ENCODE peak calls at places on chromosomes 3 and 15, in five cellular contexts. A is H9, H is H1, V is neuronal stem cell, J is mesenchymal stem cell. I is an unnamed sample.

GRCh38 chr15:99732268-99732641 is 982 bp downstream of the LYSMD4 start:
- DNase-seq in H (no peak), J (no peak), V (no peak), A (no peak), I (peak)

GRCh38 chr15:87959080-87959479 is 297.5 kb downstream of the NTRK3 start:
- DNase-seq in H (no peak), J (no peak), V (no peak), A (peak), I (no peak)

GRCh38 chr15:96585634-96586386 is 255.3 kb downstream of the NR2F2 start:
- DNase-seq in V (no peak), H (no peak), A (no peak), J (no peak), I (no peak)

GRCh38 chr15:98425173-98425572 is 223.2 kb upstream of the IGF1R start:
- DNase-seq in V (no peak), J (no peak), H (no peak), A (no peak), I (no peak)

GRCh38 chr15:80464952-80465645 is 60.9 kb downstream of the ARNT2 start:
- DNase-seq in A (no peak), V (no peak), H (no peak), J (no peak), I (no peak)

GRCh38 chr15:94887406-94887805 is 656.0 kb downstream of the MCTP2 start:
- DNase-seq in V (no peak), A (no peak), J (peak), H (no peak), I (no peak)

GRCh38 chr3:58568572-58569286 is 8.5 kb downstream of the FAM107A start:
- DNase-seq in V (peak), A (peak), H (no peak), J (peak), I (peak)

GRCh38 chr3:155805802-155806618 is at the start of gene C3orf33:
- DNase-seq in V (peak), H (no peak), A (peak), J (peak), I (peak)

GRCh38 chr15:35624881-35625280 is 78.9 kb upstream of the DPH6 start:
- DNase-seq in V (no peak), A (no peak), J (peak), H (no peak), I (peak)

GRCh38 chr3:172616061-172616461 is 92.8 kb upstream of the TNFSF10 start:
- DNase-seq in V (no peak), A (no peak), H (no peak), J (peak), I (no peak)

GRCh38 chr3:164460851-164461250 is 617.4 kb downstream of the SI start:
- DNase-seq in V (no peak), J (peak), A (no peak), H (no peak), I (no peak)

GRCh38 chr3:130925628-130926027 is 31.7 kb downstream of the ATP2C1 start:
- DNase-seq in V (no peak), H (no peak), J (no peak), A (no peak), I (no peak)

GRCh38 chr3:190120161-190121060 is at the start of gene P3H2:
- DNase-seq in A (peak), J (peak), H (peak), V (peak), I (peak)

GRCh38 chr3:172224560-172225214 is 185.3 kb downstream of the FNDC3B start:
- DNase-seq in J (peak), V (no peak), H (no peak), A (no peak), I (no peak)

GRCh38 chr3:165696496-165696895 is 140.7 kb downstream of the BCHE start:
- DNase-seq in H (no peak), J (no peak), V (no peak), A (no peak), I (no peak)

GRCh38 chr3:13259831-13260230 is 160.3 kb downstream of the NUP210 start:
- DNase-seq in H (no peak), A (no peak), J (no peak), V (no peak), I (no peak)

GRCh38 chr3:143648708-143649107 is 199.6 kb downstream of the SLC9A9 start:
- DNase-seq in J (no peak), H (no peak), A (peak), V (no peak), I (no peak)

GRCh38 chr15:43251863-43252241 is 14.9 kb downstream of the TGM5 start:
- DNase-seq in H (no peak), A (no peak), J (no peak), V (no peak), I (no peak)

GRCh38 chr3:181700168-181701087 is 11.3 kb upstream of the SOX2 start:
- DNase-seq in J (peak), H (no peak), V (peak), A (peak), I (peak)

GRCh38 chr3:159881828-159882309 is 106.8 kb upstream of the IL12A start:
- DNase-seq in J (no peak), A (peak), H (no peak), V (no peak), I (peak)

GRCh38 chr3:179706233-179706632 is 53.4 kb downstream of the USP13 start:
- DNase-seq in V (no peak), A (no peak), J (peak), H (no peak), I (no peak)

GRCh38 chr15:39581501-39582285 is 814 bp downstream of the THBS1 start:
- DNase-seq in H (no peak), V (no peak), A (peak), J (peak), I (no peak)

GRCh38 chr3:124282751-124283643 is 291.1 kb upstream of the ROPN1 start:
- DNase-seq in A (no peak), V (no peak), J (no peak), H (no peak), I (peak)

GRCh38 chr15:66456211-66456610 is 41.4 kb downstream of the SNAPC5 start:
- DNase-seq in H (no peak), J (no peak), A (no peak), V (no peak), I (no peak)

GRCh38 chr3:114290911-114291901 is 2.6 kb upstream of the TIGIT start:
- DNase-seq in H (peak), J (peak), V (peak), A (peak), I (peak)

GRCh38 chr3:33636125-33636855 is 81.8 kb downstream of the CLASP2 start:
- DNase-seq in A (no peak), H (no peak), V (peak), J (peak), I (peak)

GRCh38 chr3:31105438-31106077 is 211.1 kb upstream of the GADL1 start:
- DNase-seq in J (peak), H (no peak), V (no peak), A (no peak), I (no peak)

GRCh38 chr3:11668243-11669232 is 24.8 kb upstream of the VGLL4 start:
- DNase-seq in J (no peak), H (no peak), V (no peak), A (no peak), I (peak)

GRCh38 chr15:101258238-101259144 is 6.6 kb upstream of the CHSY1 start:
- DNase-seq in V (no peak), J (peak), H (no peak), A (no peak), I (peak)

GRCh38 chr3:114179575-114179974 is 723 bp upstream of the DRD3 start:
- DNase-seq in A (peak), V (no peak), J (peak), H (no peak), I (no peak)

GRCh38 chr3:161372321-161373260 is 1.3 kb upstream of the SPTSSB start:
- DNase-seq in J (peak), H (no peak), A (peak), V (peak), I (peak)

GRCh38 chr3:138256022-138256421 is 68.9 kb downstream of the ARMC8 start:
- DNase-seq in H (no peak), V (no peak), J (no peak), A (no peak), I (no peak)

GRCh38 chr15:77025941-77026411 is 31.1 kb downstream of the PSTPIP1 start:
- DNase-seq in H (no peak), J (no peak), V (no peak), A (peak), I (no peak)

GRCh38 chr3:25384471-25384870 is 43.6 kb upstream of the RARB start:
- DNase-seq in V (no peak), H (no peak), J (no peak), A (no peak), I (no peak)

GRCh38 chr3:175940881-175941280 is 1081.7 kb downstream of the NAALADL2 start:
- DNase-seq in V (no peak), H (peak), A (peak), J (no peak), I (peak)

GRCh38 chr3:146783446-146783845 is 178.3 kb upstream of the PLSCR5 start:
- DNase-seq in V (no peak), J (no peak), H (no peak), A (no peak), I (no peak)

GRCh38 chr3:38805765-38806386 is 10.1 kb downstream of the SCN10A start:
- DNase-seq in H (peak), J (peak), V (peak), A (peak), I (peak)

GRCh38 chr3:51371943-51372557 is 13.0 kb upstream of the MANF start:
- DNase-seq in H (no peak), A (peak), V (peak), J (peak), I (peak)

GRCh38 chr15:37246065-37246464 is 145.7 kb upstream of the MEIS2 start:
- DNase-seq in A (no peak), J (no peak), V (no peak), H (no peak), I (peak)

GRCh38 chr15:37246856-37247255 is 146.5 kb upstream of the MEIS2 start:
- DNase-seq in A (no peak), H (no peak), V (no peak), J (no peak), I (no peak)

DNA sequence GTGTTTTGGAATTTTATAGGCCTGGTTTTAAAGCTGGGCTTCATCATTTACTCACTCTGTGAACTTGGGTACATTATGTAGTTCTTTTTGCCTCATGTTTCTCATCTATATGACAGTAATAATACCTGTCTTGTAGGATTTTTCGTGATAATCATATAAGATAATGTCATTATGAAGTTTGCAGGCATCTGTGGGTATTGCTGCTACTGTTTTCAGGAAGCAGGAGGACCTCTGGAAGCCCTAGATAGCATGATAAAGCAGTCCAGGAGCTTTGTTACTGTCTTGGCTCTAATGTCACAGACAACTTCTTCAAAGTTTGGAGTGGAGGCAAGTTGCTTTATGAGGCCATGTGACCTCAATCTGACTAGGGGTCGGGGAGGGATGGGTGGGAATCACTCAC is 145.0 kb upstream of the MEIS2 start:
- DNase-seq in V (no peak), A (no peak), J (no peak), H (no peak), I (no peak)
- H2BK12ac ChIP-seq in V (no peak), A (no peak), J (no peak), H (no peak), I (no peak)

DNA sequence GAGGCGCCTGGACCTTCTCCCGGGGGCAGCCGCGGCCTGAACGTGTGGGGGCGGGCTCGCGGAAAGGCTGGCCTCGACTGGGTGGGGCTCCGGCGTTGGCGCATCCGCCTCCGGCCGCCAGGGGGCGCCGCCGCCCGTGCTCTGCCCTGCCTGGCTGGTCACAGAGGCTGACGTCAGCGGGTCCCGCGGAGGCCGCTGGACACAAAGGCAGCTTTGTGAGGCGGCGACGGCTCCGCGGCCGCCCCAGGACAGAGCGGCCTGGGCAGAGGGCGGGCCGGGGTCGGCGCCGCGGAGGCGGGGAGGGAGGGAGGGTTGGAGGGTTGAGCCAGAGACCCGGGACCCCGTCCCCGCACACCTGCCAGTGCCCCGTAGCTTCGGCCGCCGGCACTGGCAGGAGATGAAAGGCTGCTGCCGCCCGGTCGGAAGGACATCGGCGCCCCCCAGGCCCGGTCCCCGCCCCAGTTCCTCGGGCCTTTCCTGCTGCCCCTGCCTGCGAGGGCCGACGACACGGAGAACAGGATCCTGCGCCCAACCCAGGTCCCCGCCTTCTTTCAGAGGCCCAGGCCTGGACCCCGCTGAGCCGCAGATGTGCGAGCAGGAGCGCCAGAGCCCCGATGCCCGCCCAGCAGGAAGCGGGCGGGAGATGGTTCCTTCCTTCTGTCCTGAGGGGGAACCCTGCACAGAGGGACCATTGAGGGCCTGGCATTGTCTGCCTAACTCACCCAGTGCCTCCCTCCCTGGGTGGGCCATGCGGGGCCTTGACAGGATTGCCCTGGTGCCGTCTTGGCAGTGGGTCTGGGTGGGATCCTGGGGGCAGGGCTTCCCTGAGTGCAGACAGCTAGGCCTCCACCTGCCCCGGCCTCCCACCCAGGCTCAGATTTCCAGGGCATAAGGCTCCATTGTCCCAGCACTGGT is 8.7 kb upstream of the SEMA3B start:
- DNase-seq in J (peak), A (peak), H (no peak), V (peak), I (peak)
- H2BK5ac ChIP-seq in J (peak), A (no peak), H (peak), V (peak), I (peak)

GRCh38 chr3:48039487-48040190 is 23.4 kb upstream of the MAP4 start:
- DNase-seq in H (no peak), A (no peak), V (peak), J (peak), I (peak)
- H2BK12ac ChIP-seq in H (no peak), A (no peak), V (no peak), J (no peak), I (no peak)

GRCh38 chr15:84981711-84982300 is at the start of gene PDE8A:
- DNase-seq in V (peak), A (peak), H (no peak), J (peak), I (peak)

GRCh38 chr15:84982301-84982920 is 755 bp downstream of the PDE8A start:
- DNase-seq in A (peak), J (peak), V (no peak), H (no peak), I (peak)

GRCh38 chr15:84983299-84983698 is 1.6 kb downstream of the PDE8A start:
- DNase-seq in A (no peak), J (no peak), H (no peak), V (no peak), I (no peak)

GRCh38 chr15:84985158-84985557 is 3.5 kb downstream of the PDE8A start:
- DNase-seq in V (no peak), A (no peak), J (peak), H (no peak), I (no peak)

DNA sequence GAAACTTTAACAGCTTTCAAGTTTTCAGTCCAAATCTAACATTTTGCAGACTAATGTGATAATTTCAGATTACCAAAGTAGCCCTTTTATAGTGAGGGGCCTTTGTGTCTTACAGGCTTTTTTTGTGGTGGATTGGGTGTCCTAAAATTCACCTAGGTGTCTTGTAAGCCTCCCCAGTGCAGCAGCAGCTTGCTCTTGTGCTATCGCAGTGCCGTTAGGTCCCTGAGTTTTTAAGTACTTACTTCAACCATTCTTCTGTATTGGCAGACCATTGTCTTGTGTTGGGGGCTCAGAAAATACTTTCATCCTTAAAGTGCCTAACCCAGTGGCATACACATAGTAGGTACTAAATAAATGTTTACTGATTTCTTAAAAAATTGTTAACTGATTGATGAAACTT is 2.1 kb downstream of the PDE8A start:
- DNase-seq in A (no peak), H (no peak), V (no peak), J (no peak), I (no peak)
- H2BK5ac ChIP-seq in A (no peak), H (no peak), V (no peak), J (no peak), I (no peak)

DNA sequence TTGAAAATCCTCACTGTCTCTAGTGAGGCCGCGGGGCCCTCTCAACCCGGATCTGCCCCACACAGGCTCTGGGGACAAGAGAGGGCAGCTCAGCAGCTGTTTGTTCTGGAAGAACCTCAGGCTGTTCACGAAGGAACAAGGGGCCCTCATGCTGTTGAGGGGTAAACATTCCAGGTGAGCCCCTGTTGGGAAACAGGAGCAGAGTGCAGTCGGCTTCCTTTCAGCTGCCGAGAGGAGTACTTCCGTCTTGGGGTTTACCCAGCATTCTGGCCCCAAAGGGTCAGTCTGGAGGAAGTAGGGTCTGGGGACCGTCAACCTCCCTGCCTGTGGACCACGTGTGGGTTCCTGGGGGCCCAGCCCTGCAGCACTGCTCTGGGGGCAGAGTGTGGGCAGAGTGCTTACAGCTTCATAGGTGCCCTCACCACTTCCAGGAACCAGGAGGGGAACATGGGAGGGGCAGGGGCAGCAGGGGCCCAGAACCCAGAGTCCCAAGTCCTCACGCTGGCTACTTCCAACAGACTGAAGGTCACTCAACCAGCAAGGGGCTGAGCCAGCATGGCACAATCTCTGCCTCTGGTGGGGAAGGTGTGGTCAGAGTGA is 49.2 kb upstream of the CTSH start:
- DNase-seq in H (no peak), V (no peak), A (no peak), J (no peak), I (no peak)
- H2BK12ac ChIP-seq in H (peak), V (no peak), A (no peak), J (peak), I (peak)

GRCh38 chr3:23685484-23686258 is 120.1 kb upstream of the UBE2E1 start:
- DNase-seq in J (peak), A (no peak), V (no peak), H (no peak), I (peak)
- H2BK5ac ChIP-seq in J (no peak), A (no peak), V (no peak), H (no peak), I (no peak)

GRCh38 chr3:188568750-188569149 is 414.8 kb downstream of the LPP start:
- DNase-seq in V (no peak), H (no peak), A (no peak), J (no peak), I (no peak)
- H2BK12ac ChIP-seq in V (no peak), H (no peak), A (no peak), J (no peak), I (no peak)

GRCh38 chr3:182812123-182812522 is 18.8 kb downstream of the ATP11B start:
- DNase-seq in A (no peak), J (peak), H (no peak), V (no peak), I (no peak)

GRCh38 chr3:182808041-182808765 is 14.9 kb downstream of the ATP11B start:
- DNase-seq in J (no peak), V (no peak), H (no peak), A (no peak), I (peak)

GRCh38 chr3:182809523-182809922 is 16.2 kb downstream of the ATP11B start:
- DNase-seq in V (no peak), A (no peak), H (no peak), J (no peak), I (peak)

GRCh38 chr3:182811269-182811596 is 17.9 kb downstream of the ATP11B start:
- DNase-seq in V (no peak), J (peak), H (no peak), A (no peak), I (no peak)

DNA sequence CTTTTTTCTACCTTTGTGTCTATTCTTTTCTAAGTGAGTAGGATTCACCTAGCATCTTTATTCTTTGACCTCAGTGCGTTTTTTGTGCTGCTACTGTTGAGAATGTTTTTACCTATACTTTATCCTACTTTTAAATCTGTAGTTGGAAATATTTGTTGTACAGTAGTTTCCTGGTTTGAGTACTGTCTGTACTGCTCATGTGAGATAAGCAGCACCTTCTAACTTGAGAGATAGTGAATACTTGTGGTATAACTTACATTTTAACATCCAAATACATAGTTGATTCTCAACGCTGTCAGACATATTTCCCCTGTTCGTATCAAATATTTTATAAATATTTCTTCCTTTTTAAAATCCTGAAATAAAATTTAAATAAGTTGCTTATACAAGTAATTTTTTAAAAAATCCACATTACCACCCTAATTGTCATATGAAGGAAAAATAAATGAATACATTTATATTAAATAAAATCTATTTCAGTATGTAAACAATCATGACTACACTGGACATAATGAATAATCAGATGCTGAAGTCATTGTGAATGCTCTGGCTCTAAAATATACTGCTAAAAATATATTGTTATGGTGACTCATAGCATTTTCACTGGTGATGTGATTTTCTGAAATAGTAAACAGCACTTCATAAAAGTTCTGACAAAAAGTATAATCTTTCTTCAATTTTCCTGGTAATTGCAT is 17.4 kb downstream of the ATP11B start:
- DNase-seq in J (peak), H (no peak), A (no peak), V (no peak), I (no peak)
- H2BK5ac ChIP-seq in J (no peak), H (no peak), A (no peak), V (no peak), I (no peak)